ENCODE peak calls at places on chromosomes 1 and 21, in four cellular contexts. One of them, this sample, is unnamed.

GRCh38 chr1:16145030-16145987 is 10.6 kb downstream of the EPHA2 start:
- DNase-seq in stomach: peak; percentile 94
- DNase-seq in fibroblast of lung: peak; percentile 94
- DNase-seq in transverse colon: peak; percentile 84
- DNase-seq in this sample: peak; percentile 69

GRCh38 chr1:193417945-193418744 is 231.7 kb upstream of the B3GALT2 start:
- DNase-seq in fibroblast of lung: peak; percentile 39
- DNase-seq in transverse colon: no peak
- DNase-seq in stomach: no peak
- DNase-seq in this sample: no peak

GRCh38 chr1:218660678-218661053 is 315.5 kb downstream of the TGFB2 start:
- DNase-seq in transverse colon: no peak
- DNase-seq in stomach: no peak
- DNase-seq in fibroblast of lung: peak; percentile 94
- DNase-seq in this sample: peak; percentile 47

GRCh38 chr1:179124866-179125265 is 43.0 kb downstream of the TOR3A start:
- DNase-seq in fibroblast of lung: peak; percentile 84
- DNase-seq in transverse colon: no peak
- DNase-seq in stomach: no peak
- DNase-seq in this sample: no peak

GRCh38 chr1:185207178-185207577 is 50.2 kb downstream of the SWT1 start:
- DNase-seq in transverse colon: no peak
- DNase-seq in stomach: no peak
- DNase-seq in fibroblast of lung: no peak
- DNase-seq in this sample: no peak

GRCh38 chr1:188237573-188238353 is 1409.0 kb downstream of the PLA2G4A start:
- DNase-seq in transverse colon: no peak
- DNase-seq in fibroblast of lung: peak; percentile 75
- DNase-seq in stomach: no peak
- DNase-seq in this sample: no peak

GRCh38 chr1:21451981-21452411 is 12.1 kb downstream of the NBPF3 start:
- DNase-seq in transverse colon: no peak
- DNase-seq in stomach: no peak
- DNase-seq in fibroblast of lung: peak; percentile 50
- DNase-seq in this sample: no peak

GRCh38 chr1:228197555-228198147 is 10.2 kb upstream of the OBSCN start:
- DNase-seq in stomach: no peak
- DNase-seq in fibroblast of lung: no peak
- DNase-seq in transverse colon: no peak
- DNase-seq in this sample: no peak

GRCh38 chr1:41650176-41650519 is 165.7 kb upstream of the EDN2 start:
- DNase-seq in transverse colon: no peak
- DNase-seq in stomach: no peak
- DNase-seq in fibroblast of lung: peak; percentile 30
- DNase-seq in this sample: no peak

GRCh38 chr1:181141431-181141910 is 53.0 kb downstream of the IER5 start:
- DNase-seq in transverse colon: peak; percentile 25
- DNase-seq in stomach: peak; percentile 39
- DNase-seq in fibroblast of lung: peak; percentile 92
- DNase-seq in this sample: no peak

GRCh38 chr1:45196863-45197262 is 9.5 kb downstream of the ZSWIM5 start:
- DNase-seq in transverse colon: no peak
- DNase-seq in fibroblast of lung: no peak
- DNase-seq in stomach: no peak
- DNase-seq in this sample: no peak

GRCh38 chr1:51728611-51729155 is 111.8 kb downstream of the OSBPL9 start:
- DNase-seq in fibroblast of lung: peak; percentile 3
- DNase-seq in stomach: no peak
- DNase-seq in transverse colon: no peak
- DNase-seq in this sample: no peak

GRCh38 chr1:168467452-168467851 is 76.3 kb downstream of the XCL2 start:
- DNase-seq in transverse colon: no peak
- DNase-seq in fibroblast of lung: peak; percentile 48
- DNase-seq in stomach: no peak
- DNase-seq in this sample: peak; percentile 35

GRCh38 chr1:156214024-156214748 is 1.4 kb downstream of the PMF1 start:
- DNase-seq in transverse colon: no peak
- DNase-seq in fibroblast of lung: peak; percentile 89
- DNase-seq in stomach: no peak
- DNase-seq in this sample: no peak

GRCh38 chr1:232628335-232629214 is 1.4 kb downstream of the SIPA1L2 start:
- DNase-seq in transverse colon: no peak
- DNase-seq in fibroblast of lung: peak; percentile 54
- DNase-seq in stomach: no peak
- DNase-seq in this sample: peak; percentile 29
- TF ChIP-seq CTCF in transverse colon: peak; percentile 20
- TF ChIP-seq CTCF in fibroblast of lung: peak; percentile 14
- TF ChIP-seq CTCF in stomach: no peak
- TF ChIP-seq CTCF in this sample: peak; percentile 49

DNA sequence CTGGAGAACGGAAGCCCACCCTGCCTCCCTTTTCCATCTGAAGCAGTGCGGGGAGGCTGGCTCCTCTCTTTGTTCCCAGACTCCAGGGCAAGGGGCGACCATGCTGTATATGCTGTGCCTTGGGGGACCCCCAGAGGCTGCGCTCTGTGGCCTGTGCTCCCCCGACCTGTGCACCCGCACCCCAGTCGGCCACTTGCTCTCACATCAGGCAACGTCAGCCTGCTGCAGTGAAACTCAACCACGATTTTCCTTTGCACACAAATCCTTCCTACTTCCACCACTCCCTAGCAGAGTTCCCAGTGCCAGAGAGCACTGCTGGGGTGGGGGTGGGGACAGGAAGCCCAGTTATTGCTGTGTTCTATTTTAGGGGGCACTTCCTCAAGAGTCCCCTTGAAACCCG is 52.5 kb downstream of the SIM2 start:
- DNase-seq in transverse colon: no peak
- DNase-seq in fibroblast of lung: no peak
- DNase-seq in stomach: no peak
- DNase-seq in this sample: no peak
- H3K4me3 ChIP-seq in transverse colon: no peak overlapping the region
- H3K4me3 ChIP-seq in fibroblast of lung: no peak overlapping the region
- H3K4me3 ChIP-seq in stomach: no peak overlapping the region
- H3K4me3 ChIP-seq in this sample: no peak overlapping the region

GRCh38 chr1:103267893-103268292 is 159.6 kb upstream of the COL11A1 start:
- DNase-seq in stomach: no peak
- DNase-seq in fibroblast of lung: no peak
- DNase-seq in transverse colon: no peak
- DNase-seq in this sample: no peak
- TF ChIP-seq CTCF in stomach: no peak
- TF ChIP-seq CTCF in fibroblast of lung: no peak
- TF ChIP-seq CTCF in transverse colon: no peak
- TF ChIP-seq CTCF in this sample: no peak

GRCh38 chr1:110151175-110151715 is 951 bp downstream of the SLC6A17 start:
- DNase-seq in transverse colon: no peak
- DNase-seq in fibroblast of lung: no peak
- DNase-seq in stomach: no peak
- DNase-seq in this sample: no peak
- H3K4me3 ChIP-seq in transverse colon: no peak overlapping the region
- H3K4me3 ChIP-seq in fibroblast of lung: peak overlapping the region; percentile 44
- H3K4me3 ChIP-seq in stomach: peak overlapping the region; percentile 41
- H3K4me3 ChIP-seq in this sample: no peak overlapping the region